ENCODE peak calls at places on chromosomes 5 and 9, in eight cellular contexts. One of them, this sample, is unnamed. For H3K36me3, the result is how much of the 10 kb centered on the place peaks cover.

GRCh38 chr9:91427873-91428272 is 4.2 kb upstream of the NFIL3 start:
- DNase-seq in Peyer's patch: no peak
- DNase-seq in GM23338: no peak
- DNase-seq in heart left ventricle: no peak
- DNase-seq in astrocyte: peak
- DNase-seq in BE2C: no peak
- DNase-seq in mucosa of descending colon: no peak
- DNase-seq in CD8-positive, alpha-beta T cell: no peak
- DNase-seq in this sample: peak

GRCh38 chr9:116515541-116515940 is 171.6 kb upstream of the TRIM32 start:
- DNase-seq in heart left ventricle: no peak
- DNase-seq in GM23338: no peak
- DNase-seq in BE2C: no peak
- DNase-seq in Peyer's patch: no peak
- DNase-seq in mucosa of descending colon: no peak
- DNase-seq in CD8-positive, alpha-beta T cell: no peak
- DNase-seq in astrocyte: no peak
- DNase-seq in this sample: no peak

GRCh38 chr5:75034137-75034739 is 18.1 kb downstream of the GCNT4 start:
- DNase-seq in heart left ventricle: no peak
- DNase-seq in BE2C: no peak
- DNase-seq in astrocyte: no peak
- DNase-seq in GM23338: no peak
- DNase-seq in CD8-positive, alpha-beta T cell: no peak
- DNase-seq in Peyer's patch: no peak
- DNase-seq in mucosa of descending colon: no peak
- DNase-seq in this sample: no peak

GRCh38 chr5:154767537-154767936 is 12.4 kb downstream of the LARP1 start:
- DNase-seq in BE2C: no peak
- DNase-seq in astrocyte: no peak
- DNase-seq in Peyer's patch: no peak
- DNase-seq in GM23338: no peak
- DNase-seq in CD8-positive, alpha-beta T cell: no peak
- DNase-seq in mucosa of descending colon: no peak
- DNase-seq in heart left ventricle: no peak
- DNase-seq in this sample: no peak

GRCh38 chr5:179610109-179610902 is 13.2 kb downstream of the HNRNPH1 start:
- DNase-seq in Peyer's patch: no peak
- DNase-seq in heart left ventricle: no peak
- DNase-seq in CD8-positive, alpha-beta T cell: no peak
- DNase-seq in mucosa of descending colon: no peak
- DNase-seq in astrocyte: no peak
- DNase-seq in BE2C: no peak
- DNase-seq in GM23338: no peak
- DNase-seq in this sample: no peak

GRCh38 chr5:112637343-112637742 is 100.3 kb upstream of the APC start:
- DNase-seq in GM23338: no peak
- DNase-seq in Peyer's patch: no peak
- DNase-seq in heart left ventricle: no peak
- DNase-seq in BE2C: no peak
- DNase-seq in astrocyte: no peak
- DNase-seq in mucosa of descending colon: no peak
- DNase-seq in CD8-positive, alpha-beta T cell: no peak
- DNase-seq in this sample: no peak

GRCh38 chr5:73135429-73136276 is 15.3 kb downstream of the TMEM171 start:
- DNase-seq in heart left ventricle: no peak
- DNase-seq in CD8-positive, alpha-beta T cell: no peak
- DNase-seq in Peyer's patch: no peak
- DNase-seq in GM23338: peak
- DNase-seq in BE2C: no peak
- DNase-seq in astrocyte: no peak
- DNase-seq in mucosa of descending colon: no peak
- DNase-seq in this sample: peak

GRCh38 chr5:136042665-136043121 is 13.9 kb downstream of the TGFBI start:
- DNase-seq in heart left ventricle: no peak
- DNase-seq in GM23338: no peak
- DNase-seq in Peyer's patch: no peak
- DNase-seq in mucosa of descending colon: no peak
- DNase-seq in CD8-positive, alpha-beta T cell: no peak
- DNase-seq in BE2C: no peak
- DNase-seq in astrocyte: peak
- DNase-seq in this sample: peak

GRCh38 chr9:127979333-127980055 is 1.3 kb downstream of the EEIG1 start:
- DNase-seq in GM23338: peak
- DNase-seq in mucosa of descending colon: peak
- DNase-seq in BE2C: peak
- DNase-seq in CD8-positive, alpha-beta T cell: no peak
- DNase-seq in Peyer's patch: peak
- DNase-seq in astrocyte: peak
- DNase-seq in heart left ventricle: no peak
- DNase-seq in this sample: no peak

GRCh38 chr9:131622536-131622935 is 77.2 kb downstream of the PRRT1B start:
- DNase-seq in heart left ventricle: no peak
- DNase-seq in CD8-positive, alpha-beta T cell: no peak
- DNase-seq in Peyer's patch: no peak
- DNase-seq in astrocyte: no peak
- DNase-seq in GM23338: no peak
- DNase-seq in BE2C: no peak
- DNase-seq in mucosa of descending colon: no peak
- DNase-seq in this sample: no peak

GRCh38 chr9:131625388-131625787 is 80.1 kb downstream of the PRRT1B start:
- DNase-seq in Peyer's patch: no peak
- DNase-seq in heart left ventricle: no peak
- DNase-seq in mucosa of descending colon: no peak
- DNase-seq in astrocyte: no peak
- DNase-seq in CD8-positive, alpha-beta T cell: no peak
- DNase-seq in GM23338: no peak
- DNase-seq in BE2C: no peak
- DNase-seq in this sample: no peak

GRCh38 chr9:131625848-131626670 is 80.7 kb downstream of the PRRT1B start:
- DNase-seq in GM23338: no peak
- DNase-seq in CD8-positive, alpha-beta T cell: no peak
- DNase-seq in astrocyte: no peak
- DNase-seq in Peyer's patch: no peak
- DNase-seq in BE2C: peak
- DNase-seq in heart left ventricle: no peak
- DNase-seq in mucosa of descending colon: no peak
- DNase-seq in this sample: no peak

GRCh38 chr9:131623655-131624330 is 78.5 kb downstream of the PRRT1B start:
- DNase-seq in BE2C: no peak
- DNase-seq in astrocyte: no peak
- DNase-seq in Peyer's patch: no peak
- DNase-seq in heart left ventricle: no peak
- DNase-seq in CD8-positive, alpha-beta T cell: no peak
- DNase-seq in mucosa of descending colon: no peak
- DNase-seq in GM23338: no peak
- DNase-seq in this sample: no peak

DNA sequence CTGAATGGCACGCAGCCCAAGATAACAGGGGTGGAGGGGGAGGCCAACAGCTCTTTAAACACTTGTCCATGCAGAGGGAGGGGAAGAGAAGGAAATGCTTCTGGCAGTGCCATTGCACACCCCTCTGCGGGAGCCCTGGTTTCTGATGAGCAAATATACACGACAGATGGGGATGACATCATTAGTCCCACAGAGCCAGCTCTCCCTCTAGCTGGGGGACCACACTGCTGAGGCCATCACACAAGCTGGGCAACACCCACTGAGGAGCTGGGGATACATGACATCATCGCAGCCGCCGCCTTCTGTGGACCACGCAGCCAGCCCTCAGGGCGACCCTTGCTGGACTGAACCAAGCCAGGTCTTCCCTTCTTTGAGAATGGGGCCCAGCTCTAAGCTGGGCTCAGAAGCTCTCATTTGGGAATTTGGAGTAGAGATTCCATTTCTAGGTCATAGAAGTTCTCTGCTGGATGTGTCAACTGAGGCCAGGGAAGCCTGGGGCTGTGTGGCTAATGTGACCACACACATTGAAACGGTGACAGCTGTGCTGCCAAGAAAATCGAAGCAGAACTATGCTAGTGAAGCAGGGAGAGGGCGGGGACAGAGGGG is 79.4 kb downstream of the PRRT1B start:
- DNase-seq in astrocyte: peak
- DNase-seq in GM23338: no peak
- DNase-seq in CD8-positive, alpha-beta T cell: no peak
- DNase-seq in Peyer's patch: no peak
- DNase-seq in mucosa of descending colon: no peak
- DNase-seq in BE2C: no peak
- DNase-seq in heart left ventricle: peak
- DNase-seq in this sample: no peak
- H3K36me3 ChIP-seq in astrocyte: under half
- H3K36me3 ChIP-seq in GM23338: under half
- H3K36me3 ChIP-seq in CD8-positive, alpha-beta T cell: under half
- H3K36me3 ChIP-seq in Peyer's patch: under half
- H3K36me3 ChIP-seq in mucosa of descending colon: under half
- H3K36me3 ChIP-seq in BE2C: under half
- H3K36me3 ChIP-seq in heart left ventricle: half or more
- H3K36me3 ChIP-seq in this sample: under half

DNA sequence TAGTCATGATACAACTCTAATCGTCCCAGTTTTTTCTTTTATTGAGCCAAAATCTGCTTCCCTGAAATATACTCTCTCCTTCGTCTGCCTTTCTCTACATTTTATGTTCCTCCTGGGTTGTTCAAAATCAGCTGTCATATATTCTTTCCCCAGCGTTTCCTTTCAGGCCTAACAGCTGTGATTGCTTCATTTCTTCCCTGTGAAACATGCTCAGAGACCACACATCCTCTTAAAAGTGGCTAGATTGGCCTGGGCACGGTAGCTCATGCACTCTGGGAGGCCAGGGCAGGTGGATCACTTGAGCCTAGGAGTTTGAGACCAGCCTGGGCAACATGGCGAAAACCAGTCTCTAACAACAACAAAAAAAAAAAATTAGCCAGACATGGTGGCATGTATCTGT is 25.1 kb downstream of the NFX1 start:
- DNase-seq in heart left ventricle: no peak
- DNase-seq in Peyer's patch: no peak
- DNase-seq in astrocyte: no peak
- DNase-seq in GM23338: no peak
- DNase-seq in mucosa of descending colon: no peak
- DNase-seq in CD8-positive, alpha-beta T cell: no peak
- DNase-seq in BE2C: no peak
- DNase-seq in this sample: no peak
- H3K36me3 ChIP-seq in heart left ventricle: half or more
- H3K36me3 ChIP-seq in Peyer's patch: under half
- H3K36me3 ChIP-seq in astrocyte: under half
- H3K36me3 ChIP-seq in GM23338: half or more
- H3K36me3 ChIP-seq in mucosa of descending colon: under half
- H3K36me3 ChIP-seq in CD8-positive, alpha-beta T cell: half or more
- H3K36me3 ChIP-seq in BE2C: half or more
- H3K36me3 ChIP-seq in this sample: half or more

GRCh38 chr9:68683433-68683832 is 21.6 kb upstream of the PIP5K1B start:
- DNase-seq in heart left ventricle: no peak
- DNase-seq in GM23338: no peak
- DNase-seq in Peyer's patch: no peak
- DNase-seq in mucosa of descending colon: no peak
- DNase-seq in CD8-positive, alpha-beta T cell: no peak
- DNase-seq in astrocyte: no peak
- DNase-seq in BE2C: no peak
- DNase-seq in this sample: no peak

GRCh38 chr9:68672625-68673024 is 32.4 kb upstream of the PIP5K1B start:
- DNase-seq in BE2C: no peak
- DNase-seq in astrocyte: no peak
- DNase-seq in Peyer's patch: no peak
- DNase-seq in heart left ventricle: no peak
- DNase-seq in mucosa of descending colon: no peak
- DNase-seq in CD8-positive, alpha-beta T cell: no peak
- DNase-seq in GM23338: no peak
- DNase-seq in this sample: no peak

GRCh38 chr9:68678430-68678829 is 26.6 kb upstream of the PIP5K1B start:
- DNase-seq in BE2C: peak
- DNase-seq in CD8-positive, alpha-beta T cell: no peak
- DNase-seq in GM23338: peak
- DNase-seq in astrocyte: no peak
- DNase-seq in mucosa of descending colon: no peak
- DNase-seq in Peyer's patch: no peak
- DNase-seq in heart left ventricle: no peak
- DNase-seq in this sample: no peak
- H3K36me3 ChIP-seq in BE2C: under half
- H3K36me3 ChIP-seq in CD8-positive, alpha-beta T cell: under half
- H3K36me3 ChIP-seq in GM23338: under half
- H3K36me3 ChIP-seq in astrocyte: under half
- H3K36me3 ChIP-seq in mucosa of descending colon: under half
- H3K36me3 ChIP-seq in Peyer's patch: under half
- H3K36me3 ChIP-seq in heart left ventricle: under half
- H3K36me3 ChIP-seq in this sample: under half

GRCh38 chr9:134628354-134628736 is 13.3 kb upstream of the COL5A1 start:
- DNase-seq in mucosa of descending colon: no peak
- DNase-seq in Peyer's patch: no peak
- DNase-seq in heart left ventricle: no peak
- DNase-seq in CD8-positive, alpha-beta T cell: no peak
- DNase-seq in astrocyte: no peak
- DNase-seq in GM23338: no peak
- DNase-seq in BE2C: peak
- DNase-seq in this sample: no peak

GRCh38 chr9:134627417-134628353 is 13.9 kb upstream of the COL5A1 start:
- DNase-seq in CD8-positive, alpha-beta T cell: no peak
- DNase-seq in astrocyte: no peak
- DNase-seq in BE2C: peak
- DNase-seq in Peyer's patch: no peak
- DNase-seq in mucosa of descending colon: no peak
- DNase-seq in heart left ventricle: no peak
- DNase-seq in GM23338: no peak
- DNase-seq in this sample: no peak

GRCh38 chr9:134625361-134626140 is 16.1 kb upstream of the COL5A1 start:
- DNase-seq in astrocyte: peak
- DNase-seq in mucosa of descending colon: no peak
- DNase-seq in GM23338: no peak
- DNase-seq in CD8-positive, alpha-beta T cell: no peak
- DNase-seq in BE2C: peak
- DNase-seq in heart left ventricle: no peak
- DNase-seq in Peyer's patch: no peak
- DNase-seq in this sample: peak

GRCh38 chr9:134626141-134626423 is 15.5 kb upstream of the COL5A1 start:
- DNase-seq in BE2C: no peak
- DNase-seq in mucosa of descending colon: no peak
- DNase-seq in CD8-positive, alpha-beta T cell: no peak
- DNase-seq in astrocyte: no peak
- DNase-seq in Peyer's patch: no peak
- DNase-seq in GM23338: no peak
- DNase-seq in heart left ventricle: no peak
- DNase-seq in this sample: no peak

DNA sequence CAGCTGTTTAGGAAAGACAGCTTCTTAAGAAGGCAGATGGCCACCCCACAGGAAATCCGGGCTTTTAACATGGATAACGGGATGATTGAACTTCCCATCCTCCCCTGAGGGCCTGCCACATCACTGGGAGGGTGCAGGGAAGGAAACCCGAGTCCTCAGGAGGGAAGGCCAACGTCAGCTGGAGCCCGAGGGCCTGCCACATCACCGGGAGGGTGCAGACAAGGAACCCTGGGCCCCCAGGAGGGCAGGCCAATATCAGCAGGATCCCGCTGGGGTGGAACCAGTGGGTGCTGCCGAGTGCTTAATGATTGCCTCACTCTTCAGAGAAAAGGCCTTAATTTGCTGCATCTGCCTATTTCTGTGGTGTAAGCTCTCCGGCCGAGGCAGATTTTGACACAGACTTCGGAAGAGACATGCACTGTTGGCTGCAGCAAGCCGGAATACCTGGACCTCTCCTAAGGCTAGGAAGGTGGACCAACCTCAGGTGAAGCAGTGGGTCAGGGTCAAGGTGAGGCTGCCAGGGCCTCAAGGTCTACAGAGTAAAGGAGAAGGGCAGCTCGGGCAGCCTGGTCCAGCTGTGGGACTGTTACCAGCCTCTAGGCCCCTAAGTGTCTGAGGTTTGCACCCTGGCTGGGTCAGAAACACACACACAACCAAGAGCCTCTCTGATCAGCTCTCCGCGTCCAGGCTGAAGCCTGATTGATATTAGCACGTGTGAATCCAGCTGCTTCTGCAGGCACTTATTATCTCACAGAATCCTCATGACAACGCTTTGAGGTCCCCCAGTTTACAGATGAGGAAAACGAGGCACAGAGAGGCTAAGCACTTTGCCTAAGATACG is 14.8 kb upstream of the COL5A1 start:
- DNase-seq in astrocyte: peak
- DNase-seq in heart left ventricle: no peak
- DNase-seq in Peyer's patch: no peak
- DNase-seq in BE2C: peak
- DNase-seq in GM23338: no peak
- DNase-seq in CD8-positive, alpha-beta T cell: no peak
- DNase-seq in mucosa of descending colon: no peak
- DNase-seq in this sample: peak
- H3K36me3 ChIP-seq in astrocyte: under half
- H3K36me3 ChIP-seq in heart left ventricle: under half
- H3K36me3 ChIP-seq in Peyer's patch: under half
- H3K36me3 ChIP-seq in BE2C: under half
- H3K36me3 ChIP-seq in GM23338: under half
- H3K36me3 ChIP-seq in CD8-positive, alpha-beta T cell: under half
- H3K36me3 ChIP-seq in mucosa of descending colon: under half
- H3K36me3 ChIP-seq in this sample: under half